ENCODE peak calls at places on chromosome 17, in eight cellular contexts. One of them, this sample, is unnamed.

GRCh38 chr17:73554498-73554897 is 89.7 kb downstream of the SDK2 start:
- DNase-seq in neural progenitor cell: no peak
- DNase-seq in suprapubic skin: no peak
- DNase-seq in transverse colon: no peak
- DNase-seq in breast epithelium: no peak
- DNase-seq in endothelial cell of umbilical vein: no peak
- DNase-seq in sigmoid colon: no peak
- DNase-seq in CD8-positive, alpha-beta T cell: no peak
- DNase-seq in this sample: no peak

GRCh38 chr17:43667506-43668438 is 6.0 kb upstream of the MEOX1 start:
- DNase-seq in neural progenitor cell: no peak
- DNase-seq in endothelial cell of umbilical vein: peak; percentile 66
- DNase-seq in CD8-positive, alpha-beta T cell: no peak
- DNase-seq in suprapubic skin: no peak
- DNase-seq in transverse colon: no peak
- DNase-seq in breast epithelium: no peak
- DNase-seq in sigmoid colon: no peak
- DNase-seq in this sample: no peak

GRCh38 chr17:61402978-61403845 is 3.6 kb downstream of the TBX2 start:
- DNase-seq in neural progenitor cell: peak; percentile 67
- DNase-seq in endothelial cell of umbilical vein: no peak
- DNase-seq in breast epithelium: no peak
- DNase-seq in transverse colon: no peak
- DNase-seq in sigmoid colon: no peak
- DNase-seq in suprapubic skin: no peak
- DNase-seq in CD8-positive, alpha-beta T cell: no peak
- DNase-seq in this sample: peak; percentile 71

GRCh38 chr17:43171761-43172487 is 910 bp downstream of the NBR1 start:
- DNase-seq in sigmoid colon: peak; percentile 80
- DNase-seq in breast epithelium: peak; percentile 52
- DNase-seq in suprapubic skin: no peak
- DNase-seq in endothelial cell of umbilical vein: peak; percentile 95
- DNase-seq in transverse colon: peak; percentile 49
- DNase-seq in CD8-positive, alpha-beta T cell: no peak
- DNase-seq in neural progenitor cell: peak; percentile 8
- DNase-seq in this sample: no peak

GRCh38 chr17:77323413-77324171 is 182.8 kb downstream of the SEC14L1 start:
- DNase-seq in CD8-positive, alpha-beta T cell: no peak
- DNase-seq in transverse colon: peak; percentile 33
- DNase-seq in suprapubic skin: peak; percentile 77
- DNase-seq in endothelial cell of umbilical vein: no peak
- DNase-seq in sigmoid colon: peak; percentile 82
- DNase-seq in breast epithelium: peak; percentile 26
- DNase-seq in neural progenitor cell: no peak
- DNase-seq in this sample: peak; percentile 84

GRCh38 chr17:77461277-77462057 is 320.7 kb downstream of the SEC14L1 start:
- DNase-seq in sigmoid colon: no peak
- DNase-seq in CD8-positive, alpha-beta T cell: no peak
- DNase-seq in transverse colon: no peak
- DNase-seq in suprapubic skin: no peak
- DNase-seq in breast epithelium: no peak
- DNase-seq in neural progenitor cell: no peak
- DNase-seq in endothelial cell of umbilical vein: no peak
- DNase-seq in this sample: no peak

GRCh38 chr17:78390241-78391050 is 12.0 kb downstream of the PGS1 start:
- DNase-seq in neural progenitor cell: no peak
- DNase-seq in CD8-positive, alpha-beta T cell: no peak
- DNase-seq in transverse colon: no peak
- DNase-seq in sigmoid colon: peak; percentile 83
- DNase-seq in endothelial cell of umbilical vein: no peak
- DNase-seq in breast epithelium: no peak
- DNase-seq in suprapubic skin: no peak
- DNase-seq in this sample: no peak

GRCh38 chr17:81097943-81098308 is 63.0 kb downstream of the BAIAP2 start:
- DNase-seq in suprapubic skin: no peak
- DNase-seq in neural progenitor cell: no peak
- DNase-seq in breast epithelium: no peak
- DNase-seq in endothelial cell of umbilical vein: no peak
- DNase-seq in CD8-positive, alpha-beta T cell: no peak
- DNase-seq in transverse colon: peak; percentile 39
- DNase-seq in sigmoid colon: peak; percentile 83
- DNase-seq in this sample: peak; percentile 76

GRCh38 chr17:81429813-81430510 is 34.7 kb downstream of the BAHCC1 start:
- DNase-seq in CD8-positive, alpha-beta T cell: no peak
- DNase-seq in breast epithelium: no peak
- DNase-seq in suprapubic skin: no peak
- DNase-seq in neural progenitor cell: peak; percentile 83
- DNase-seq in transverse colon: no peak
- DNase-seq in sigmoid colon: no peak
- DNase-seq in endothelial cell of umbilical vein: no peak
- DNase-seq in this sample: no peak

GRCh38 chr17:1153795-1154546 is 25.8 kb downstream of the ABR start:
- DNase-seq in CD8-positive, alpha-beta T cell: no peak
- DNase-seq in suprapubic skin: peak; percentile 87
- DNase-seq in endothelial cell of umbilical vein: no peak
- DNase-seq in breast epithelium: no peak
- DNase-seq in neural progenitor cell: peak; percentile 59
- DNase-seq in transverse colon: peak; percentile 15
- DNase-seq in sigmoid colon: peak; percentile 83
- DNase-seq in this sample: peak; percentile 54

GRCh38 chr17:69802045-69802740 is 272.8 kb upstream of the KCNJ16 start:
- DNase-seq in transverse colon: no peak
- DNase-seq in neural progenitor cell: peak; percentile 15
- DNase-seq in sigmoid colon: no peak
- DNase-seq in CD8-positive, alpha-beta T cell: no peak
- DNase-seq in breast epithelium: no peak
- DNase-seq in endothelial cell of umbilical vein: no peak
- DNase-seq in suprapubic skin: no peak
- DNase-seq in this sample: no peak

GRCh38 chr17:75031972-75032895 is 14.5 kb downstream of the ATP5PD start:
- DNase-seq in breast epithelium: peak; percentile 77
- DNase-seq in neural progenitor cell: peak; percentile 40
- DNase-seq in sigmoid colon: peak; percentile 93
- DNase-seq in CD8-positive, alpha-beta T cell: peak; percentile 74
- DNase-seq in transverse colon: peak; percentile 74
- DNase-seq in endothelial cell of umbilical vein: peak; percentile 43
- DNase-seq in suprapubic skin: peak; percentile 93
- DNase-seq in this sample: peak; percentile 71

GRCh38 chr17:75032896-75033294 is 13.9 kb downstream of the ATP5PD start:
- DNase-seq in CD8-positive, alpha-beta T cell: peak; percentile 34
- DNase-seq in transverse colon: no peak
- DNase-seq in neural progenitor cell: no peak
- DNase-seq in breast epithelium: peak; percentile 32
- DNase-seq in sigmoid colon: no peak
- DNase-seq in endothelial cell of umbilical vein: peak; percentile 49
- DNase-seq in suprapubic skin: no peak
- DNase-seq in this sample: no peak

GRCh38 chr17:75034236-75034908 is 12.4 kb downstream of the ATP5PD start:
- DNase-seq in neural progenitor cell: peak; percentile 94
- DNase-seq in transverse colon: peak; percentile 88
- DNase-seq in sigmoid colon: peak; percentile 95
- DNase-seq in suprapubic skin: peak; percentile 90
- DNase-seq in breast epithelium: peak; percentile 90
- DNase-seq in CD8-positive, alpha-beta T cell: peak; percentile 83
- DNase-seq in endothelial cell of umbilical vein: peak; percentile 88
- DNase-seq in this sample: peak; percentile 84

GRCh38 chr17:75033346-75034235 is 13.2 kb downstream of the ATP5PD start:
- DNase-seq in suprapubic skin: peak; percentile 95
- DNase-seq in transverse colon: peak; percentile 93
- DNase-seq in endothelial cell of umbilical vein: peak; percentile 93
- DNase-seq in CD8-positive, alpha-beta T cell: peak; percentile 83
- DNase-seq in breast epithelium: peak; percentile 97
- DNase-seq in sigmoid colon: peak; percentile 97
- DNase-seq in neural progenitor cell: peak; percentile 95
- DNase-seq in this sample: peak; percentile 93

DNA sequence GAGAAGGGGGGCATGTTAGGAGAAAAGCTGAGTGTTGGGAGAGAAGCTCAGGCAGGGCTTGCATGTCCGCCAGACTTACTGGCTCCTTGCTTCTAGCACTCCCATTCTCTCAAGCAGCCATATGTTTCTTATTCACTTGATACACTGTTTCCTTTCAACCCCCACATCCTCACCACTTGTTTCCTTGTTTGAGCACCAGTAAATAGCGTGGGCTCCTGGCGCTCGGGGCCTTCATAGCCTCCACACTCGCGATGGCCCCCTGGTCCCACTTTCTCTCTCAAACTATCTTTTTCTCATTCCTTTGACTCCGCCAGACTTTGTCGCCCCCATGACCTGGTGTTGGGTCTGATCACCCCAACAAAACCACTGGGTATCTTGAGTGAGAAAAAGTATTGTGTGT is 16.6 kb downstream of the ATP5PD start:
- DNase-seq in suprapubic skin: no peak
- DNase-seq in CD8-positive, alpha-beta T cell: no peak
- DNase-seq in breast epithelium: no peak
- DNase-seq in sigmoid colon: no peak
- DNase-seq in transverse colon: no peak
- DNase-seq in neural progenitor cell: no peak
- DNase-seq in endothelial cell of umbilical vein: no peak
- DNase-seq in this sample: no peak
- H3K9me3 ChIP-seq in suprapubic skin: no peaks in the 10 kb centered on the region
- H3K9me3 ChIP-seq in CD8-positive, alpha-beta T cell: no peaks in the 10 kb centered on the region
- H3K9me3 ChIP-seq in breast epithelium: no peaks in the 10 kb centered on the region
- H3K9me3 ChIP-seq in sigmoid colon: no peaks in the 10 kb centered on the region
- H3K9me3 ChIP-seq in transverse colon: no peaks in the 10 kb centered on the region
- H3K9me3 ChIP-seq in neural progenitor cell: no peaks in the 10 kb centered on the region
- H3K9me3 ChIP-seq in endothelial cell of umbilical vein: no peaks in the 10 kb centered on the region
- H3K9me3 ChIP-seq in this sample: no peaks in the 10 kb centered on the region

DNA sequence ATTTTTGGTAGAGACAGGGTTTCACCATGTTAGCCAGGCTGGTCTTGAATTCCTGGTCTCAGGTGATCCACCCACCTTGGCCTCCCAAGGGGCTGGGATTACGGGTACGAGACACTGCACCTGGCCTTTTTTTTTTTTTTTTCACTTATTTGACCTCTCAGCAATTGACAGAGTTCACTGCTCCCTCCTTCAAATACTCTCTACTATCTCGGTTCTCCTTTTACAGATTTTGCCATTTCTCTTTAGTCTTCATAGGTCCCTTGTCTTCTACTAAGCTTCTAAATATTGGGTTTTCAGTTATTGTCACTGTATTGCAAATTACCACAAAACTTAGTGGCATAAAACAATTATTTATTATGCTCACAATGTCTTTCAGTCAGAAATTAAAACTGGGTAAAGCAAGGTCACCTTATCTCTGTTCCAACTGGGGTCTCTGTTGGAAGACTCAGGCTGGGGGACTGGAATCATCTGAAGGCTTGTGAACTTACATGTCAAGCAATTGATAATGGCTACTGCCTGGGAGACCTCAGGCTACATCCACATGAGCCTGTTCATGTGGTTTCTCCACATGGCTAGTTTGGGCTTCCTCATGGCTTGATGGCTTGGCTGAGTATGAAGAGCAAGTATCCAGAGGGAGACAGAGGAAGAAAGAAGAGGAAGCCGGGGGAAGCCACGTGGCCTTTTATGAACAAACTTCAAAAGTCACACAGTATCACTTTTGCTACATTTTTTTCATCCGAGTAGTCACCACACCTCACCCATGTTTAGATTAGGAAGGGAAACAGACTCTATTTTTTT is 159.1 kb downstream of the TRIM37 start:
- DNase-seq in breast epithelium: no peak
- DNase-seq in transverse colon: no peak
- DNase-seq in endothelial cell of umbilical vein: no peak
- DNase-seq in suprapubic skin: no peak
- DNase-seq in sigmoid colon: no peak
- DNase-seq in neural progenitor cell: no peak
- DNase-seq in CD8-positive, alpha-beta T cell: no peak
- DNase-seq in this sample: no peak
- H3K9me3 ChIP-seq in breast epithelium: peaks cover 21% of the 10 kb centered on the region
- H3K9me3 ChIP-seq in transverse colon: peaks cover 9% of the 10 kb centered on the region
- H3K9me3 ChIP-seq in endothelial cell of umbilical vein: no peaks in the 10 kb centered on the region
- H3K9me3 ChIP-seq in suprapubic skin: peaks cover 15% of the 10 kb centered on the region
- H3K9me3 ChIP-seq in sigmoid colon: peaks cover 7% of the 10 kb centered on the region
- H3K9me3 ChIP-seq in neural progenitor cell: peaks cover 8% of the 10 kb centered on the region
- H3K9me3 ChIP-seq in CD8-positive, alpha-beta T cell: no peaks in the 10 kb centered on the region
- H3K9me3 ChIP-seq in this sample: no peaks in the 10 kb centered on the region

DNA sequence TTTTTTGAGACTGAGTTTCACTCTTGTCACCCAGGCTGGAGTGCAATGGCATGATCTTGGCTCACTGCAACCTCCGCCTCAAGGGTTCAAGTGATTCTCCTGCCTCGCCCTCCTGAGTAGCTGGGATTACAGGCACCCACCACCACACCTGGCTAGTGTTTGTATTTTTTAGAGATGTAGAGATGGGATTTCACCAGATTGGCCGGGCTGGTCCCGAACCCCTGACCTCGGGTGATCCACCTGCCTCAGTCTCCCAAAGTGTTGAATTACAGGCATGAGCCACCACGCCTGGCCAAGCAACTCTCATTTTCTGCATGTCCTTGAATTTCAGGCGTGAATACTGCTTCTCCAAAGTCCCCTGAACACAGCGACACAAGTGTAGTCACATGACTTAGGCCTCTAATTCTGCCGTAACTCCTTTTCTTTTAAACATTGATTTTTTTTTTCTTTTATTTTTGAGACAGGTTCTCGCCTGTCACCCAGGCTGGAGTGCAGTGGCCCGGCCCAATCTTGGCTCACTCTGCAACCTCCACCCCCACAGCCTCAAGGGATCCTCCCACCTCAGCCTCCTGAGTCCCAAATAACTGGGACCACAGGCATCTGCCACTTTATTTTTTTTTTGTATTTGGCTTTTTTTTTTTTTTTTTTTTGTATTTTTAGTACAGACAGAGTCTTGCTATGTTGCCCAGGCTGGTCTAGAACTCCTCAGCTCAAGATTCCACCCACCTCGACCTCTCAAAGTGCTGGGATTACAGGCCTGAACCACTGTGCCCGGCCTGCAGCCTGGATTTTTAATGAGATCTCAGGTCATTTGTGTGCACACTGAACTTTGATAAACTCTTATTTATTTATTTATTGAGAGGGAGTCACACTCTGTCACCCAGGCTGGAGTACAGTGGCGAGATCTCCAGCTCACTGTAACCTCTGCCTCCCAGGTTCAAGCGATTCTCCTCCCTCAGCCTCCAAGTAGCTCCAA is 124.6 kb downstream of the KCNJ18 start:
- DNase-seq in neural progenitor cell: no peak
- DNase-seq in suprapubic skin: no peak
- DNase-seq in breast epithelium: no peak
- DNase-seq in transverse colon: no peak
- DNase-seq in CD8-positive, alpha-beta T cell: no peak
- DNase-seq in endothelial cell of umbilical vein: no peak
- DNase-seq in sigmoid colon: no peak
- DNase-seq in this sample: no peak
- H3K9me3 ChIP-seq in neural progenitor cell: peaks cover 69% of the 10 kb centered on the region
- H3K9me3 ChIP-seq in suprapubic skin: peaks cover 8% of the 10 kb centered on the region
- H3K9me3 ChIP-seq in breast epithelium: peaks cover 17% of the 10 kb centered on the region
- H3K9me3 ChIP-seq in transverse colon: peaks cover 4% of the 10 kb centered on the region
- H3K9me3 ChIP-seq in CD8-positive, alpha-beta T cell: no peaks in the 10 kb centered on the region
- H3K9me3 ChIP-seq in endothelial cell of umbilical vein: peaks cover 11% of the 10 kb centered on the region
- H3K9me3 ChIP-seq in sigmoid colon: no peaks in the 10 kb centered on the region
- H3K9me3 ChIP-seq in this sample: peaks cover 31% of the 10 kb centered on the region

DNA sequence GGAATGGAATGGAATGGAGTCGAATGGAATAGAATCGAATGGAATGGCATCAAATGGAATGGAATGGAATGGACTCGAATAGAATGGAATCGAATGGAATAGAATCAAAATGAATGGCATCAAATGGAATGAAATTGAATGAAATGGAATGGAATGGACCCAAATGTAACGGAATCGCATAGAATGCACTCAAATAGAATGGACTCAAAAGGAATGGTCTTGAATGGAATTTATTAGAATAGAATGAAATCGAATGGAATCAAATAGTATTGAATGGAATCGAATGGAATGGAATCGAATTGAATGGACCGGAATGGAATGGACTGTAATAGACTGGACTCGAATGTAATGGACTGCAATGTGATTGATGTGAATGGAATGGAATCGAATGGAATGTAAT is 501.4 kb upstream of the WSB1 start:
- DNase-seq in breast epithelium: no peak
- DNase-seq in endothelial cell of umbilical vein: peak; percentile 94
- DNase-seq in sigmoid colon: no peak
- DNase-seq in transverse colon: no peak
- DNase-seq in neural progenitor cell: no peak
- DNase-seq in CD8-positive, alpha-beta T cell: no peak
- DNase-seq in suprapubic skin: no peak
- DNase-seq in this sample: no peak
- H3K9me3 ChIP-seq in breast epithelium: peaks cover 51% of the 10 kb centered on the region
- H3K9me3 ChIP-seq in endothelial cell of umbilical vein: peaks cover 10% of the 10 kb centered on the region
- H3K9me3 ChIP-seq in sigmoid colon: peaks cover 8% of the 10 kb centered on the region
- H3K9me3 ChIP-seq in transverse colon: no peaks in the 10 kb centered on the region
- H3K9me3 ChIP-seq in neural progenitor cell: peaks cover 60% of the 10 kb centered on the region
- H3K9me3 ChIP-seq in CD8-positive, alpha-beta T cell: no peaks in the 10 kb centered on the region
- H3K9me3 ChIP-seq in suprapubic skin: peaks cover 34% of the 10 kb centered on the region
- H3K9me3 ChIP-seq in this sample: peaks cover 100% of the 10 kb centered on the region

This sample was measured in left lung.